ENCODE peak calls at places on chromosomes 12 and 14, in five cellular contexts. R is colonic mucosa, T is endothelial cell of umbilical vein, J is body of pancreas, F is left lung. X is an unnamed sample. For H3K36me3, the result is how much of the 10 kb centered on the place peaks cover.

GRCh38 chr12:124752437-124753229 is 111.0 kb downstream of the SCARB1 start:
- DNase-seq in R (no peak), T (no peak), J (no peak), F (no peak), X (no peak)

GRCh38 chr14:63182967-63183366 is 21.3 kb upstream of the RHOJ start:
- DNase-seq in R (no peak), T (peak), J (no peak), F (no peak), X (no peak)

GRCh38 chr12:80709811-80710726 is 2.6 kb downstream of the MYF6 start:
- DNase-seq in R (no peak), T (no peak), J (peak), F (no peak), X (no peak)

GRCh38 chr12:1668833-1669543 is 21.9 kb upstream of the ADIPOR2 start:
- DNase-seq in R (no peak), T (peak), J (no peak), F (no peak), X (no peak)

GRCh38 chr14:20998139-20998538 is 954 bp upstream of the SLC39A2 start:
- DNase-seq in R (peak), T (no peak), J (no peak), F (no peak), X (no peak)

GRCh38 chr12:88715673-88716072 is 135.4 kb upstream of the KITLG start:
- DNase-seq in R (no peak), T (peak), J (no peak), F (no peak), X (no peak)

GRCh38 chr12:45409966-45410365 is 194.1 kb downstream of the ANO6 start:
- DNase-seq in R (no peak), T (no peak), J (no peak), F (no peak), X (no peak)

GRCh38 chr12:85273411-85274075 is 6.5 kb upstream of the ALX1 start:
- DNase-seq in R (no peak), T (peak), J (no peak), F (peak), X (no peak)

GRCh38 chr12:53231859-53232640 is at the start of gene RARG:
- DNase-seq in R (peak), T (no peak), J (peak), F (peak), X (no peak)

GRCh38 chr14:59126714-59127436 is 61.6 kb upstream of the DAAM1 start:
- DNase-seq in R (no peak), T (peak), J (peak), F (no peak), X (no peak)

GRCh38 chr12:64694130-64695078 is 64.8 kb downstream of the GNS start:
- DNase-seq in R (no peak), T (no peak), J (no peak), F (no peak), X (no peak)

GRCh38 chr14:94390372-94391086 is 2.1 kb upstream of the SERPINA1 start:
- DNase-seq in R (peak), T (no peak), J (peak), F (peak), X (no peak)

GRCh38 chr14:85421166-85421877 is 108.6 kb upstream of the FLRT2 start:
- DNase-seq in R (no peak), T (no peak), J (no peak), F (no peak), X (no peak)

GRCh38 chr12:123847019-123847418 is 84.9 kb downstream of the DNAH10 start:
- DNase-seq in R (no peak), T (no peak), J (no peak), F (no peak), X (no peak)

GRCh38 chr12:65631621-65632111 is 192.6 kb upstream of the HMGA2 start:
- DNase-seq in R (no peak), T (peak), J (no peak), F (no peak), X (no peak)

GRCh38 chr14:105138551-105139111 is 29.9 kb downstream of the JAG2 start:
- DNase-seq in R (no peak), T (no peak), J (no peak), F (no peak), X (no peak)

GRCh38 chr12:2262449-2262848 is 209.7 kb downstream of the CACNA1C start:
- DNase-seq in R (no peak), T (no peak), J (no peak), F (no peak), X (no peak)

GRCh38 chr12:11702959-11703358 is 53.5 kb downstream of the ETV6 start:
- DNase-seq in R (no peak), T (no peak), J (no peak), F (no peak), X (no peak)

GRCh38 chr12:92987846-92988621 is 58.9 kb upstream of the EEA1 start:
- DNase-seq in R (no peak), T (peak), J (peak), F (no peak), X (no peak)

GRCh38 chr12:62839869-62840268 is 95.1 kb downstream of the PPM1H start:
- DNase-seq in R (no peak), T (no peak), J (no peak), F (no peak), X (no peak)

GRCh38 chr12:62841841-62842240 is 93.1 kb downstream of the PPM1H start:
- DNase-seq in R (no peak), T (peak), J (peak), F (no peak), X (no peak)

GRCh38 chr12:62840311-62840710 is 94.6 kb downstream of the PPM1H start:
- DNase-seq in R (no peak), T (no peak), J (no peak), F (no peak), X (no peak)

GRCh38 chr12:62843714-62844113 is 91.2 kb downstream of the PPM1H start:
- DNase-seq in R (no peak), T (no peak), J (no peak), F (no peak), X (no peak)

GRCh38 chr12:62840806-62841205 is 94.1 kb downstream of the PPM1H start:
- DNase-seq in R (no peak), T (no peak), J (no peak), F (no peak), X (no peak)
- H3K36me3 ChIP-seq in R (under half), T (under half), J (under half), F (under half), X (under half)

GRCh38 chr12:105945935-105946334 is 192.8 kb downstream of the NUAK1 start:
- DNase-seq in R (no peak), T (no peak), J (no peak), F (no peak), X (no peak)

GRCh38 chr12:105949391-105949790 is 189.4 kb downstream of the NUAK1 start:
- DNase-seq in R (no peak), T (no peak), J (no peak), F (no peak), X (no peak)

GRCh38 chr12:105947906-105948305 is 190.8 kb downstream of the NUAK1 start:
- DNase-seq in R (no peak), T (no peak), J (no peak), F (no peak), X (no peak)

GRCh38 chr12:105946541-105946940 is 192.2 kb downstream of the NUAK1 start:
- DNase-seq in R (no peak), T (no peak), J (no peak), F (no peak), X (no peak)

DNA sequence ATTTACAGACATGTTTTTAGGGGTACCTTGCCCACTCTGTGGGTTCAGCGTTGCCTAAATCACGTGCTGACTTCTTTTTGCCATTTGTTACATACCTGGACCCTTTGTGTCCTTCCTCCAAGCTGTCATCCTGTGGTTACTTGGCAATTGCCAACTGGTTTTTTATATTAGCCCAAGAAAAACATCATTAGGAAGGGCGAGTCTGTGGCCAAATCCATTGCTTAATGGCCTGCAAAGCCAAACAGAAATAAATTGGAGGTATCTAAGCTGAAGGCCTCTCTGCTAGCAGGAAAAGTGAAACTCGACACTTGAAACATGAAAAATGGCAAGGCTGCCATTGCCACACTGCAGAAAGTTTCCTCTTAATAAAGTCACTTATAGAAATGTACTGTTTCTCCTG is 190.4 kb downstream of the NUAK1 start:
- DNase-seq in R (no peak), T (no peak), J (no peak), F (no peak), X (no peak)
- H3K27ac ChIP-seq in R (no peak), T (no peak), J (no peak), F (no peak), X (no peak)

DNA sequence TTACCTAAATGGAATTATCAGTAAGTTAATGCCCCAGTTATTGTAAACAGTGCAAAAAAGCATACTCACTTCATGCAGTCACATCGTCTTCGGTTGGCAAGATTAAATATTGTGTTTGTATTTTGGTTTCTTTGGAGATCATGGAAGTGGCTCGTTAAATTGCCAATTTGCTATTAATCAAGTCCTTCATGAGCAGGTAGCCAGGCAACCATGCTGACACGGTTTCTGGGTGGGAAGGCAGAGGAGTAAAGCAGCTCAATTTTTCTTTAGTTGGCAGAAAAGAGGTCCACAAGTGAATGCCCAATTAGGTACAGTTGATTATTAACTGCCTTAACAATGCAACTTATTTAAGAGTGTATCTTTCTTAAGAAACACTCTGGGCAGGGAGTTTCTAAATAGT is 43.9 kb downstream of the PPP4R3A start:
- DNase-seq in R (no peak), T (no peak), J (peak), F (no peak), X (no peak)
- H3K36me3 ChIP-seq in R (under half), T (under half), J (under half), F (under half), X (under half)

GRCh38 chr14:74852922-74853530 is 22.9 kb downstream of the PROX2 start:
- DNase-seq in R (no peak), T (no peak), J (no peak), F (no peak), X (no peak)
- H3K27ac ChIP-seq in R (no peak), T (no peak), J (peak), F (no peak), X (peak)

GRCh38 chr12:6847676-6848075 is 3.4 kb downstream of the CDCA3 start:
- DNase-seq in R (no peak), T (no peak), J (no peak), F (no peak), X (no peak)

GRCh38 chr12:6845395-6845794 is 4.7 kb downstream of the GNB3 start:
- DNase-seq in R (no peak), T (no peak), J (no peak), F (no peak), X (no peak)

GRCh38 chr12:6849427-6849826 is 1.7 kb downstream of the CDCA3 start:
- DNase-seq in R (no peak), T (no peak), J (no peak), F (no peak), X (no peak)

GRCh38 chr12:6843118-6843902 is 2.6 kb downstream of the GNB3 start:
- DNase-seq in R (no peak), T (no peak), J (no peak), F (no peak), X (no peak)

GRCh38 chr12:6846316-6846869 is 4.7 kb downstream of the CDCA3 start:
- DNase-seq in R (no peak), T (no peak), J (no peak), F (no peak), X (no peak)
- H3K36me3 ChIP-seq in R (under half), T (under half), J (under half), F (under half), X (under half)

GRCh38 chr14:72780771-72781170 is 113.1 kb downstream of the DPF3 start:
- DNase-seq in R (peak), T (no peak), J (no peak), F (no peak), X (peak)
- H3K27ac ChIP-seq in R (no peak), T (no peak), J (no peak), F (no peak), X (no peak)

GRCh38 chr12:27324452-27324999 is 8.1 kb upstream of the BMAL2 start:
- DNase-seq in R (no peak), T (no peak), J (no peak), F (no peak), X (no peak)
- H3K36me3 ChIP-seq in R (under half), T (under half), J (under half), F (under half), X (half or more)

DNA sequence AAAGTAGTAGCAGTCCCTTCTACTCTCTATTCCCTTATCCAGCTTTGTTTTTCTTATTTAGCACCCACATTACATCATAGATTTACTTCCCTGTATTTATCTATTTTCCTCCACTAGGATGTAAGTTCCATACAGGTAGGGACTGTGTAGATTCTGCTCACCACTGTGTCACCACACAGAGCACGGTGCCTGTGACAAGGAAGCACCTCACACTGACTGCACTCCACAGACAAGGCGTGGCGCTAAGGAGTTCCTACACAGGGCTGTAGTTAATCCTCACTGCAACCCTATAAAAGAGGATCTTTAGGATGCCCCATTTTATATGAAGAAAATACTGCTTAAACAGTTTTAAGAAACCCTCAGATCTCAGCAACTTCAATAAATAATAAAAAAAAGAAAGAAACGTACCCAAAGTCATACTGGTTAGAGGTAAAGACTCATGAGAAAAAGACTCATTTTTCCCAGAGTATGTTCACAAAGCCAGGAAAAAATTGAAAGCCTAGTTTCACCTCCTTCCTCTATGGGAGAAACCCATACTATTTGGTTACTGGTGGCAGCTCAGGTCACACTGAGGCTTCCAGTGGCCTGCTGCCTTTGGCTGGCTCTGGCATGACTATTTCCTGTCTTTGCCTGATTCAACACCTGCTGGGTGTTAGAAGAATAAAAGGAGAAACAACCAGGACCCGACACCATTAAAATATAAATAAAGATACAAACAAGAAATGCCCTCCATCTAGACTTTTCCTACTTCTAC is 36.9 kb downstream of the RAD9B start:
- DNase-seq in R (peak), T (peak), J (no peak), F (no peak), X (no peak)
- H3K27ac ChIP-seq in R (peak), T (no peak), J (no peak), F (no peak), X (peak)

X was measured in esophagus muscularis mucosa.